ENCODE peak calls at places on chromosomes 5 and 9, in seven cellular contexts. Q is uterus, D is PC-3, E is WERI-Rb-1, I is left ventricle myocardium inferior, S is heart left ventricle, X is small intestine. M is an unnamed sample. For H3K36me3, the result is how much of the 10 kb centered on the place peaks cover.

GRCh38 chr9:98095401-98095800 is 23.6 kb downstream of the TRIM14 start:
- DNase-seq in X (no peak), E (no peak), I (no peak), Q (no peak), D (no peak), S (no peak), M (no peak)

GRCh38 chr9:74138182-74138581 is 359.0 kb upstream of the RORB start:
- DNase-seq in S (no peak), D (no peak), Q (no peak), E (no peak), X (no peak), I (no peak), M (no peak)

GRCh38 chr9:38276751-38277439 is 115.6 kb upstream of the ALDH1B1 start:
- DNase-seq in E (no peak), X (no peak), I (no peak), Q (no peak), D (no peak), S (no peak), M (no peak)

GRCh38 chr9:130912932-130913598 is 16.5 kb upstream of the QRFP start:
- DNase-seq in Q (no peak), X (no peak), S (no peak), D (peak), I (no peak), E (no peak), M (peak)

GRCh38 chr9:135513351-135513846 is 7.8 kb upstream of the LCN1 start:
- DNase-seq in S (peak), I (no peak), E (no peak), D (no peak), X (no peak), Q (no peak), M (no peak)

GRCh38 chr5:66933066-66933465 is 263.5 kb downstream of the CD180 start:
- DNase-seq in E (no peak), D (peak), I (no peak), X (no peak), Q (no peak), S (no peak), M (no peak)

GRCh38 chr9:127182901-127183746 is 60.7 kb upstream of the ANGPTL2 start:
- DNase-seq in I (no peak), Q (no peak), E (no peak), S (no peak), X (no peak), D (no peak), M (peak)

GRCh38 chr5:133618141-133618540 is 5.8 kb upstream of the FSTL4 start:
- DNase-seq in I (no peak), X (peak), Q (no peak), E (no peak), S (no peak), D (no peak), M (no peak)

GRCh38 chr9:117092582-117092981 is 322.3 kb downstream of the ASTN2 start:
- DNase-seq in D (no peak), Q (no peak), E (no peak), X (no peak), I (no peak), S (no peak), M (no peak)

GRCh38 chr9:126474201-126474765 is 139.4 kb upstream of the LMX1B start:
- DNase-seq in S (no peak), I (no peak), D (no peak), X (no peak), E (no peak), Q (no peak), M (no peak)

GRCh38 chr5:1463326-1464095 is 18.3 kb upstream of the SLC6A3 start:
- DNase-seq in I (no peak), S (peak), D (no peak), E (no peak), Q (no peak), X (no peak), M (peak)
- H3K36me3 ChIP-seq in I (half or more), S (half or more), D (half or more), E (half or more), Q (under half), X (under half), M (under half)

DNA sequence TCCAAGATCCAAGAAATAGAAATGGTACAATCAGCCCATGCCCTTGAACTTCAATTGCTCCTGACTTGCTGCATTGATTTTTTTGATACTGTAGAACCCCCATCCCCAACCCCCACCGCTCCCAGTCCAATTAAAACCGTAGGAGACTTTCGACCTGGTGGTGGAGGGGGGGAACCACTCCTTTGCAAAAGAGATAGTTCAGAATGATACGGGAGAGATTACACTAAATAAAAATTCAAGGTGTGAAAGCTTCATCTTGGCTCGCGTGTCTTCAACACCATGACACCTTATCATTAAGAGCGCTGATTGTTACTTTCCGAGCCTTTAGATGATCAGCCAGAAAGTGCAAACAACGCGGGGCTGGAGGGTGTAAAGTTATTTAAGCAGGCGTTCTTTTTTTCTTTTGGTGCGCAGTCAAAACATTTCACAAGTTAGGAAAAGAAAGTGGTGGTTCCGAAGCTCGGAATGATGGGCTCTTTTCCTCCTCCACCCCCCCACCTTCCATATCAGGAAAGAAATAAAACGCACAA is 1.3 kb upstream of the ZNF462 start:
- DNase-seq in I (no peak), Q (no peak), D (no peak), E (no peak), X (no peak), S (no peak), M (no peak)
- H3K27ac ChIP-seq in I (peak), Q (peak), D (peak), E (peak), X (peak), S (peak), M (no peak)

DNA sequence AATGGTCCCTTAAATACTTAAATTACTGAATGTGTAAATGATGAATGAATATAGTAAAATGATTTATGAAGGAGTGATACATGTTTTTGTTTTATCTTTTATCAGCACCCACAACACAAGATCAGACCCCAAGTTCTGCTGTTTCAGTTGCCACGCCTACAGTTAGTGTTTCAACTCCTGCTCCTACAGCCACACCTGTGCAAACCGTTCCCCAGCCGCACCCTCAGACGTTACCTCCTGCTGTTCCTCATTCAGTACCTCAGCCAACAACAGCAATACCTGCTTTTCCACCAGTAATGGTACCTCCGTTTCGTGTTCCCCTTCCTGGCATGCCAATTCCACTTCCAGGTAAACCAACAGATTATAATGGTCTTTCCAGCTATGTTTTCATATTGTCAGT is 16.3 kb downstream of the TCERG1 start:
- DNase-seq in D (no peak), X (peak), E (no peak), S (no peak), I (no peak), Q (no peak), M (no peak)
- H3K36me3 ChIP-seq in D (half or more), X (under half), E (half or more), S (half or more), I (half or more), Q (under half), M (under half)

GRCh38 chr5:108381955-108382783 is at the start of gene FBXL17:
- DNase-seq in X (peak), E (peak), I (peak), D (peak), S (peak), Q (peak), M (peak)

GRCh38 chr5:108382784-108383358 is 973 bp upstream of the FBXL17 start:
- DNase-seq in S (no peak), Q (no peak), D (no peak), E (no peak), I (no peak), X (peak), M (no peak)

GRCh38 chr5:108379722-108380530 is 2.0 kb downstream of the FBXL17 start:
- DNase-seq in S (no peak), X (peak), E (no peak), D (peak), Q (no peak), I (no peak), M (no peak)

GRCh38 chr5:108381034-108381954 is 604 bp downstream of the FBXL17 start:
- DNase-seq in D (peak), X (peak), I (peak), Q (peak), E (peak), S (peak), M (peak)

GRCh38 chr5:108380531-108381021 is 1.3 kb downstream of the FBXL17 start:
- DNase-seq in X (peak), S (peak), I (peak), D (peak), Q (peak), E (peak), M (peak)
- H3K27ac ChIP-seq in X (peak), S (peak), I (peak), D (no peak), Q (peak), E (peak), M (peak)

GRCh38 chr5:1333986-1334385 is 10.9 kb downstream of the CLPTM1L start:
- DNase-seq in I (no peak), E (no peak), S (peak), Q (no peak), D (no peak), X (no peak), M (peak)
- H3K36me3 ChIP-seq in I (half or more), E (half or more), S (half or more), Q (under half), D (half or more), X (under half), M (under half)

DNA sequence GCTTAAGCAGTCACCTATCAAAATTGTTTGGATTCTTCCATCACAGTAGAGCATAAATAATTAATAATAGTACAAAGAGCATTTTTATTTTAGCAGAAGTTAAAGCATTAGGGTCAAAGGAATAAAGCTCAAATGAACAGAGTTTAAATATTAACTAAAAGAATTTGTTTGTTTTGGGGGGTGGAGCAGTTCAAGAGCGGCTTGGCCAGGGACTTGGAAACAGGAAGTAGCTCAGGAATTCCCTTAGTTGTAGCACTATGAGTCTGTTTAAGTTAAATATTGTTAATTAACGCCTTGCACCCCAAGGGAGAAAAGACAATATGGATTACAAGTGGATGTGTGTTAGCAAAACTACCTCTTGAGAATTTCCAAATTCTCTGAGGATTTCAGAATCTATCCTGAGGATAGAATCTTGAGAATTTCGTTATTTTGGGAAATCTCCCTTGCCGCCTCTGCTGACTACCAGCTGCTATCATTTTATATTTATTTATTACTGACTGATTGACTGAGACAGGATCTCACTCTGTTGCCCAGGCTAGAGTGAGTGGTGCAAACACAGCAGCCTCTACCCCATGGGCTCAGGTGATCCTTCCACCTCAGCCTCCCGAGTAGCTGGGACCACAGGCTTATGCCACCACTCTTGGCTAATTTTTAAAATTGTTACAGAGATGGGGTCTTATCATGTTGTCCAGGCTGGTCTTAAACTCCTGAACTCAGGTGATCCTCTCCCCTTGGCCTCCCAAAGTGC is 96.7 kb upstream of the CHD1 start:
- DNase-seq in I (no peak), E (no peak), Q (no peak), S (no peak), X (peak), D (peak), M (no peak)
- H3K27ac ChIP-seq in I (no peak), E (no peak), Q (no peak), S (no peak), X (peak), D (no peak), M (no peak)

DNA sequence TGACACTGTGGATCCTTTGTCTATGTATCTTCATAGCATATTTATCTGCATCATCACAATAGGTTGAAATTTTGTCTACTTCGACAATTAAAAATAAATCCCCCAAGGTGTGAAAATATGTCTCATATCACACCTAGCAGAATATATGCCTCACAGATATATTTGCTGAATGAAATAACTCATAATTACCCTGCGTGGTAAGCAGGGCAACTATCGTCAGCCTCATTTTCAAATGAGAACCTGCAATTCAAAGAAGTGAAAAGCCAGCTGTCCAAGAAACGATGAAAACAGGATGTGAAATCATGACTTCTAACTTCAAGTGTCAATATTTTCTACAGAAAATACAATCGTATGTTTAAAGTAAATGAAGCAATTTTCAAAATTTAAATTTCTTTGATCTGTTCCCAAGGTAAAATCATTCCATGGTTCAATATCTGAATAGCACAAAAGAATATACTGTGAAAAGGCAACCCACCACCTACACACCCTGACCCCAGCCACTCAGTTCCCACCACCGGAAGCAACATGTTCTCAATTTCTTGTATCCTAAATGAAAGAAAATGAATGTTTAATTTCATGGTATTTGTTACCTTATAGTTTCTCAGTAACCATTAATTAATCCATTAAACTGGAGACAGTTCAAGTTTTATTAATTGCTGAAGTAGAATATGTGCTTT is 57.1 kb downstream of the TBCA start:
- DNase-seq in D (no peak), I (no peak), Q (no peak), X (no peak), S (no peak), E (no peak), M (no peak)
- H3K36me3 ChIP-seq in D (under half), I (under half), Q (under half), X (under half), S (under half), E (under half), M (under half)